ENCODE peak calls at places on chromosomes 11 and 22, in six cellular contexts. P is fibroblast of the conjunctiva; U is activated naive CD4-positive, alpha-beta T cell; K is stimulated activated CD4-positive, alpha-beta T cell treated with anti-CD3 and anti-CD28 coated beads, Interleukin-4, amount 100 ng/mL, for 24 hours; N is stomach; M is activated naive CD8-positive, alpha-beta T cell treated with anti-CD3 and anti-CD28 coated beads, Interleukin-2, amount 50 U/mL, for 16 hours. S is an unnamed sample.
A peak's percentile ranks its signal among the peaks of the same experiment; 100 is the strongest.

GRCh38 chr22:44519895-44520294 is 21.9 kb upstream of the RTL6 start:
- DNase-seq in K (no peak), N (no peak), U (no peak), M (no peak), P (no peak), S (no peak)

GRCh38 chr11:47607380-47607779 is 13.2 kb upstream of the C1QTNF4 start:
- DNase-seq in N (no peak), K (no peak), P (peak; percentile 92), U (no peak), M (no peak), S (peak; percentile 89)

GRCh38 chr22:37659066-37659896 is 758 bp downstream of the PDXP start:
- DNase-seq in M (no peak), N (no peak), P (no peak), U (no peak), K (no peak), S (no peak)

GRCh38 chr22:24155597-24156145 is 25.6 kb upstream of the SUSD2 start:
- DNase-seq in P (peak; percentile 56), M (no peak), N (peak; percentile 84), K (peak; percentile 44), U (peak; percentile 11), S (peak; percentile 93)

GRCh38 chr22:31085493-31085824 is 4.3 kb downstream of the SMTN start:
- DNase-seq in K (no peak), P (no peak), M (no peak), U (no peak), N (no peak), S (no peak)

GRCh38 chr11:32615422-32615821 is 31.8 kb downstream of the EIF3M start:
- DNase-seq in U (no peak), N (no peak), P (no peak), K (no peak), M (no peak), S (no peak)

GRCh38 chr22:21902296-21903087 is 35.0 kb upstream of the MAPK1 start:
- DNase-seq in N (no peak), K (no peak), M (no peak), U (no peak), P (no peak), S (no peak)

GRCh38 chr11:119832132-119832531 is 103.1 kb upstream of the NECTIN1 start:
- DNase-seq in M (no peak), P (no peak), K (no peak), N (no peak), U (no peak), S (no peak)

GRCh38 chr11:126638663-126639062 is 283.2 kb downstream of the ST3GAL4 start:
- DNase-seq in P (no peak), M (no peak), N (no peak), K (no peak), U (no peak), S (no peak)

GRCh38 chr22:20776624-20777405 is 2.9 kb downstream of the SERPIND1 start:
- DNase-seq in P (no peak), M (no peak), U (no peak), N (no peak), K (no peak), S (no peak)

GRCh38 chr11:111540114-111540920 is at the start of gene LAYN:
- DNase-seq in P (no peak), M (peak; percentile 42), N (peak; percentile 28), K (no peak), U (no peak), S (no peak)

GRCh38 chr22:39388261-39389011 is 11.1 kb upstream of the TAB1 start:
- DNase-seq in M (peak; percentile 42), N (peak; percentile 76), K (peak; percentile 82), P (peak; percentile 72), U (peak; percentile 27), S (no peak)

GRCh38 chr11:34653851-34654490 is 33.1 kb downstream of the EHF start:
- DNase-seq in M (no peak), K (no peak), U (no peak), P (peak; percentile 71), N (peak; percentile 76), S (no peak)

GRCh38 chr11:72871089-72871488 is 56.9 kb downstream of the ATG16L2 start:
- DNase-seq in U (no peak), K (no peak), M (no peak), P (peak; percentile 17), N (no peak), S (no peak)

GRCh38 chr22:41401781-41402648 is 20.3 kb downstream of the TEF start:
- DNase-seq in N (peak; percentile 95), U (no peak), P (peak; percentile 87), K (no peak), M (no peak), S (no peak)

GRCh38 chr11:67409781-67410368 is 5.6 kb upstream of the CARNS1 start:
- DNase-seq in U (no peak), M (no peak), N (peak; percentile 71), P (no peak), K (no peak), S (no peak)

GRCh38 chr22:30876925-30877553 is 91.5 kb downstream of the MORC2 start:
- DNase-seq in K (no peak), N (no peak), P (peak; percentile 13), U (no peak), M (no peak), S (no peak)

GRCh38 chr11:121352301-121352891 is 59.8 kb downstream of the SC5D start:
- DNase-seq in N (no peak), K (no peak), P (no peak), M (no peak), U (no peak), S (no peak)

GRCh38 chr11:11641581-11641980 is 19.8 kb upstream of the GALNT18 start:
- DNase-seq in P (no peak), N (no peak), U (no peak), K (no peak), M (no peak), S (no peak)